ENCODE peak calls at places on chromosomes 12 and 14, in four cellular contexts. L, B, N and T are unnamed samples.

GRCh38 chr14:49598182-49598478 is 610 bp upstream of the LRR1 start:
- DNase-seq in L (peak), B (no peak), N (no peak), T (no peak)

GRCh38 chr14:91138511-91139359 is 24.9 kb downstream of the DGLUCY start:
- DNase-seq in B (peak), L (no peak), N (no peak), T (no peak)

GRCh38 chr12:95323204-95323603 is 105.6 kb downstream of the VEZT start:
- DNase-seq in L (no peak), N (no peak), B (no peak), T (no peak)

GRCh38 chr12:127487031-127487430 is 779.9 kb upstream of the TMEM132C start:
- DNase-seq in L (no peak), B (no peak), N (peak), T (no peak)

GRCh38 chr12:43291516-43291915 is 260.5 kb downstream of the ADAMTS20 start:
- DNase-seq in N (peak), B (no peak), L (no peak), T (no peak)

GRCh38 chr14:50928002-50928635 is 16.2 kb downstream of the PYGL start:
- DNase-seq in N (peak), B (no peak), L (no peak), T (no peak)

GRCh38 chr12:128420163-128420562 is 153.2 kb downstream of the TMEM132C start:
- DNase-seq in B (no peak), L (no peak), N (no peak), T (no peak)

GRCh38 chr12:71589478-71589881 is 74.2 kb downstream of the ZFC3H1 start:
- DNase-seq in L (no peak), N (peak), B (no peak), T (no peak)

GRCh38 chr14:67566908-67567307 is 33.2 kb downstream of the PIGH start:
- DNase-seq in N (no peak), L (no peak), B (no peak), T (peak)

GRCh38 chr14:68458840-68459469 is 333.9 kb downstream of the ZFP36L1 start:
- DNase-seq in N (peak), L (peak), B (peak), T (no peak)

GRCh38 chr12:90953956-90954421 is 987 bp downstream of the CCER1 start:
- DNase-seq in L (no peak), B (peak), N (no peak), T (no peak)

GRCh38 chr12:32901553-32901952 is 5.0 kb upstream of the PKP2 start:
- DNase-seq in B (no peak), N (peak), L (peak), T (no peak)

GRCh38 chr14:102731871-102732800 is 45.1 kb upstream of the TRAF3 start:
- DNase-seq in N (no peak), B (peak), L (no peak), T (no peak)

GRCh38 chr12:66698558-66698957 is 19.7 kb upstream of the GRIP1 start:
- DNase-seq in L (no peak), B (no peak), N (no peak), T (no peak)
- TF ChIP-seq CTCF in L (no peak), B (peak), N (no peak), T (no peak)

GRCh38 chr12:39442895-39443703 is at the start of gene KIF21A:
- DNase-seq in N (peak), B (peak), L (peak), T (peak)
- TF ChIP-seq CTCF in N (peak), B (peak), L (peak), T (peak)

DNA sequence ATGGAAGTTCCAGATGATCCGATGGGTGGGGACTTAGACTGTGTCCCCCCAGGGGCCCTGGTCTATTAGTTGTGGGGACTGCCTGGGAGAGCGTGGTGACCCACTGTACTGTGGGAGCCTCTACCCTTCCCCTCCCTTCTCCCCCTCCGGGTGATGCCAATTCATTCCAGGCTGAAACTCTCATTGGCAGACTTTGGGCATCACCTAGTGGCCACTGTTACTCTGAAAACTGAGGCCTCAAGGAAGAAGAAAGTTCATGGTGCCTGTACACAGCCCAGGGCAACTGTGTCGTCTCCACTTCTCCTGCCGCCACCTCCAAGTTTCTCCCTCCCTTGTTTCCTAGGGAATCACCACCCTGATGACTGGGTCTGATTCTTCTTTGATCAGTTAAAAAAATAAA is 173.6 kb upstream of the ALG10B start:
- DNase-seq in L (no peak), N (no peak), B (no peak), T (no peak)
- TF ChIP-seq CTCF in L (no peak), N (no peak), B (no peak), T (no peak)

DNA sequence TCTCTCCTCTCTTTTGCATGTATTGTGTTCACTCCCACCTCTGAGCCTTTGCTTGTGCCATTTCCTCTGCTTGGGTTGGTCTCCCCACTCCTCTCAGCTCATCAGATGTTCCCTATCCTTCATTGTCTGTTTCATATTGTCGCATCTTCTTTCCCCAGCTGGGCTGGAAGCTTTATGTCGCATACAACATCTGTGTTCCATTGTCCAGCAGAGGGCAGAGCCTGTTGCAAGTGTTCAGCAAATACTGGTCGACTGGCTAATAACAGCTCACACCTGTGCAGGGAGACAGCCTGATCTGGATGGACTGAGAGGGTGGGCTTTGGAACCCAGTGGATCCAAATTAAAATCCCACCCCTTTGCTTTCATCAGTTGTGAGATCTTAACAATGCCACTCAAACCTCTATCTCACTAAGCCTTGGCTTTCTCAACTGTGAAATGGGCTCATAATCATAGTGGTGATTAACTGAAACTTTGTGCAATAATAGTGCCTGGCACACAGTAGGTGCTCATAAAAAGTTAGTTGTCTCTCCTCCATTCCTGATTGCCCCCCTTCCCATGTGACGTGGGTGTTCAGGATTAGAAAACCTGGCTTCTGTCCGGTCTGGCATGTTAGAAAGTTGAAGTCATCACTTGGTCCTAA is 75.8 kb downstream of the RIN3 start:
- DNase-seq in L (peak), B (no peak), N (no peak), T (no peak)
- TF ChIP-seq CTCF in L (peak), B (peak), N (peak), T (peak)

GRCh38 chr12:93524386-93525133 is 47.9 kb upstream of the SOCS2 start:
- DNase-seq in L (peak), N (no peak), B (peak), T (no peak)
- TF ChIP-seq CTCF in L (no peak), N (no peak), B (no peak), T (no peak)